ENCODE peak calls at places on chromosomes 11 and 22, in nine cellular contexts. H, X, A, I, Q, P, C, E and T are unnamed samples.

GRCh38 chr22:26479792-26480610 is 3.6 kb downstream of the HPS4 start:
- DNase-seq in A (no peak), E (no peak), I (no peak), H (no peak), P (no peak), X (no peak), Q (no peak), C (no peak), T (no peak)

GRCh38 chr11:8652140-8652539 is 30.3 kb downstream of the TRIM66 start:
- DNase-seq in C (no peak), I (peak; percentile 62), H (peak; percentile 30), A (no peak), E (no peak), X (no peak), Q (no peak), P (peak; percentile 55), T (no peak)

GRCh38 chr11:14262271-14262846 is 96.6 kb downstream of the RRAS2 start:
- DNase-seq in H (no peak), Q (no peak), X (no peak), C (no peak), I (no peak), E (no peak), P (no peak), A (no peak), T (no peak)

GRCh38 chr11:44842219-44842618 is 108.5 kb downstream of the TP53I11 start:
- DNase-seq in Q (no peak), C (no peak), E (no peak), X (no peak), P (no peak), H (peak; percentile 23), A (no peak), I (peak; percentile 75), T (no peak)

GRCh38 chr22:44542561-44543222 is 44.7 kb upstream of the RTL6 start:
- DNase-seq in C (no peak), X (no peak), A (no peak), E (no peak), P (no peak), Q (no peak), H (no peak), I (no peak), T (no peak)

GRCh38 chr11:16007514-16007913 is 348.8 kb downstream of the SOX6 start:
- DNase-seq in H (no peak), P (no peak), I (no peak), Q (no peak), X (no peak), C (no peak), E (no peak), A (no peak), T (no peak)

GRCh38 chr11:46564459-46564858 is 29.4 kb downstream of the AMBRA1 start:
- DNase-seq in Q (no peak), H (no peak), A (no peak), P (no peak), I (no peak), C (no peak), X (no peak), E (no peak), T (no peak)

GRCh38 chr11:72890881-72891280 is 76.7 kb downstream of the ATG16L2 start:
- DNase-seq in I (no peak), Q (no peak), H (no peak), X (no peak), E (no peak), P (no peak), C (no peak), A (no peak), T (no peak)

GRCh38 chr11:12212821-12213185 is 102.4 kb downstream of the MICAL2 start:
- DNase-seq in C (no peak), A (no peak), P (no peak), E (no peak), Q (no peak), I (no peak), H (no peak), X (no peak), T (no peak)

GRCh38 chr11:122440783-122441701 is 214.5 kb upstream of the UBASH3B start:
- DNase-seq in H (no peak), C (no peak), Q (no peak), P (peak; percentile 29), A (peak; percentile 41), I (no peak), E (no peak), X (no peak), T (peak; percentile 44)

GRCh38 chr11:80214413-80214812 is 773.6 kb upstream of the TENM4 start:
- DNase-seq in I (no peak), H (no peak), A (no peak), P (no peak), C (no peak), X (no peak), E (no peak), Q (no peak), T (no peak)

GRCh38 chr11:45238724-45239123 is 47.4 kb downstream of the SYT13 start:
- DNase-seq in E (no peak), P (peak; percentile 52), H (peak; percentile 37), Q (no peak), A (no peak), X (no peak), C (no peak), I (peak; percentile 67), T (no peak)

GRCh38 chr11:15780837-15781236 is 575.5 kb downstream of the SOX6 start:
- DNase-seq in P (no peak), C (no peak), I (no peak), A (no peak), Q (no peak), E (no peak), X (no peak), H (no peak), T (no peak)

GRCh38 chr11:86228967-86229330 is 15.6 kb upstream of the EED start:
- DNase-seq in C (no peak), I (no peak), A (no peak), H (no peak), X (peak; percentile 62), E (no peak), P (no peak), Q (no peak), T (no peak)

GRCh38 chr11:45078236-45079074 is 68.0 kb upstream of the PRDM11 start:
- DNase-seq in A (no peak), C (no peak), X (no peak), I (no peak), Q (no peak), E (no peak), H (no peak), P (no peak), T (peak; percentile 45)

GRCh38 chr22:49272546-49273125 is 555.0 kb downstream of the BRD1 start:
- DNase-seq in E (no peak), X (no peak), Q (no peak), C (no peak), A (no peak), H (no peak), P (no peak), I (no peak), T (no peak)

GRCh38 chr11:29773656-29774264 is 243.1 kb downstream of the KCNA4 start:
- DNase-seq in E (no peak), H (no peak), I (peak; percentile 2), A (no peak), C (no peak), X (no peak), Q (no peak), P (no peak), T (peak; percentile 65)

GRCh38 chr22:19419464-19420178 is 11.9 kb downstream of the HIRA start:
- DNase-seq in X (peak; percentile 59), P (no peak), C (no peak), Q (peak; percentile 59), H (no peak), I (no peak), E (no peak), A (no peak), T (no peak)

GRCh38 chr11:20156876-20157613 is 3.2 kb downstream of the DBX1 start:
- DNase-seq in I (no peak), C (no peak), E (no peak), X (peak; percentile 44), H (no peak), A (no peak), P (no peak), Q (peak; percentile 54), T (no peak)

GRCh38 chr22:23836692-23837495 is 1.9 kb downstream of the DERL3 start:
- DNase-seq in I (no peak), P (no peak), Q (no peak), C (no peak), E (no peak), X (no peak), H (no peak), A (no peak), T (no peak)

GRCh38 chr11:65419773-65420481 is 2.7 kb upstream of the NEAT1 start:
- DNase-seq in A (peak; percentile 95), H (no peak), E (no peak), X (peak; percentile 74), C (no peak), Q (peak; percentile 57), P (peak; percentile 94), I (peak; percentile 86), T (peak; percentile 86)

GRCh38 chr22:45585437-45585755 is 82.7 kb downstream of the FBLN1 start:
- DNase-seq in P (peak; percentile 76), X (no peak), I (no peak), Q (no peak), A (no peak), E (no peak), C (no peak), H (no peak), T (no peak)

GRCh38 chr11:72586591-72587090 is 87.6 kb downstream of the PDE2A start:
- DNase-seq in H (no peak), E (no peak), I (no peak), X (no peak), Q (no peak), C (no peak), A (no peak), P (no peak), T (no peak)